ENCODE peak calls at places on chromosomes 3 and 15, in ten cellular contexts. I is astrocyte of the cerebellum; Y is spleen; J is stimulated activated CD8-positive, alpha-beta memory T cell treated with anti-CD3 and anti-CD28 coated beads, Interleukin-15, amount 100 ng/mL, for 1 hour; F is HuH-7; P is GDM1; B is NCI-H510A treated with DMSO at 0.1 percent for 48 hours; V is mesenteric fat pad; D is lower leg skin; C is brain microvascular endothelial cell. Q is an unnamed sample.

GRCh38 chr3:123371859-123372767 is 76.8 kb downstream of the ADCY5 start:
- DNase-seq in I (no peak), Y (peak), J (no peak), F (no peak), P (no peak), B (no peak), V (peak), D (no peak), C (no peak), Q (no peak)

GRCh38 chr3:64214002-64214696 is 11.1 kb downstream of the PRICKLE2 start:
- DNase-seq in I (peak), Y (no peak), J (no peak), F (no peak), P (no peak), B (no peak), V (no peak), D (peak), C (peak), Q (peak)

GRCh38 chr3:34419801-34420200 is 621.4 kb downstream of the PDCD6IP start:
- DNase-seq in I (no peak), Y (no peak), J (no peak), F (peak), P (no peak), B (no peak), V (no peak), D (no peak), C (peak), Q (no peak)

GRCh38 chr15:42276762-42277161 is 3.5 kb upstream of the TMEM87A start:
- DNase-seq in I (no peak), Y (no peak), J (no peak), F (no peak), P (no peak), B (no peak), V (no peak), D (no peak), C (no peak), Q (no peak)

GRCh38 chr3:124791639-124792111 is 61.4 kb downstream of the UMPS start:
- DNase-seq in I (peak), Y (no peak), J (no peak), F (no peak), P (peak), B (no peak), V (no peak), D (peak), C (peak), Q (peak)

GRCh38 chr3:169244119-169244864 is 419.2 kb downstream of the MECOM start:
- DNase-seq in I (no peak), Y (no peak), J (no peak), F (no peak), P (no peak), B (no peak), V (no peak), D (no peak), C (no peak), Q (no peak)

GRCh38 chr3:14285526-14285925 is 106.9 kb downstream of the LSM3 start:
- DNase-seq in I (no peak), Y (peak), J (no peak), F (no peak), P (no peak), B (no peak), V (no peak), D (no peak), C (no peak), Q (no peak)

GRCh38 chr3:12966847-12967750 is 106.1 kb downstream of the IQSEC1 start:
- DNase-seq in I (no peak), Y (no peak), J (no peak), F (peak), P (no peak), B (no peak), V (no peak), D (no peak), C (no peak), Q (peak)

GRCh38 chr3:136751259-136752045 is 726 bp downstream of the STAG1 start:
- DNase-seq in I (peak), Y (peak), J (peak), F (peak), P (peak), B (peak), V (no peak), D (peak), C (peak), Q (peak)

GRCh38 chr3:181730364-181730763 is 18.6 kb downstream of the SOX2 start:
- DNase-seq in I (no peak), Y (no peak), J (no peak), F (no peak), P (no peak), B (no peak), V (no peak), D (no peak), C (no peak), Q (no peak)

GRCh38 chr3:142987707-142988106 is 13.7 kb upstream of the U2SURP start:
- DNase-seq in I (peak), Y (no peak), J (no peak), F (no peak), P (no peak), B (no peak), V (no peak), D (no peak), C (peak), Q (peak)

GRCh38 chr3:125478321-125478720 is 41.7 kb downstream of the SNX4 start:
- DNase-seq in I (no peak), Y (no peak), J (no peak), F (no peak), P (no peak), B (no peak), V (no peak), D (no peak), C (peak), Q (peak)

GRCh38 chr15:76175442-76175841 is 115.7 kb downstream of the TMEM266 start:
- DNase-seq in I (no peak), Y (no peak), J (no peak), F (no peak), P (no peak), B (no peak), V (no peak), D (no peak), C (no peak), Q (no peak)

GRCh38 chr3:48594431-48595049 is 589 bp downstream of the COL7A1 start:
- DNase-seq in I (no peak), Y (no peak), J (no peak), F (no peak), P (no peak), B (no peak), V (no peak), D (no peak), C (no peak), Q (peak)

GRCh38 chr3:137032465-137033120 is 74.8 kb downstream of the IL20RB start:
- DNase-seq in I (peak), Y (peak), J (peak), F (peak), P (peak), B (peak), V (peak), D (peak), C (peak), Q (peak)

GRCh38 chr3:126487151-126487771 is 11.6 kb upstream of the ZXDC start:
- DNase-seq in I (no peak), Y (peak), J (no peak), F (no peak), P (peak), B (no peak), V (no peak), D (no peak), C (no peak), Q (no peak)

Q was measured in HCEC 1CT.